ENCODE peak calls at places on chromosome 1, in nine cellular contexts. One of them, this sample, is unnamed.
A peak's percentile ranks its signal among the peaks of the same experiment; 100 is the strongest.

GRCh38 chr1:226610671-226611070 is 62.1 kb downstream of the STUM start:
- DNase-seq in GM13976: no peak
- DNase-seq in pancreas: no peak
- DNase-seq in stimulated activated CD4-positive, alpha-beta T cell treated with anti-CD3 and anti-CD28 coated beads, Interleukin-2, amount 100 ng/mL, for 24 hours: no peak
- DNase-seq in HT-29: no peak
- DNase-seq in esophagus squamous epithelium: no peak
- DNase-seq in NCI-H345: no peak
- DNase-seq in LNCaP clone FGC: no peak
- DNase-seq in stimulated activated CD8-positive, alpha-beta memory T cell treated with anti-CD3 and anti-CD28 coated beads, Interleukin-7, amount 100 ng/mL, for 1 hour: no peak
- DNase-seq in this sample: no peak

GRCh38 chr1:7621334-7622219 is 149.5 kb upstream of the VAMP3 start:
- DNase-seq in stimulated activated CD8-positive, alpha-beta memory T cell treated with anti-CD3 and anti-CD28 coated beads, Interleukin-7, amount 100 ng/mL, for 1 hour: no peak
- DNase-seq in HT-29: no peak
- DNase-seq in NCI-H345: no peak
- DNase-seq in esophagus squamous epithelium: no peak
- DNase-seq in GM13976: no peak
- DNase-seq in LNCaP clone FGC: no peak
- DNase-seq in stimulated activated CD4-positive, alpha-beta T cell treated with anti-CD3 and anti-CD28 coated beads, Interleukin-2, amount 100 ng/mL, for 24 hours: no peak
- DNase-seq in pancreas: no peak
- DNase-seq in this sample: no peak

GRCh38 chr1:216600730-216601426 is 122.4 kb downstream of the ESRRG start:
- DNase-seq in stimulated activated CD8-positive, alpha-beta memory T cell treated with anti-CD3 and anti-CD28 coated beads, Interleukin-7, amount 100 ng/mL, for 1 hour: no peak
- DNase-seq in LNCaP clone FGC: peak; percentile 33
- DNase-seq in esophagus squamous epithelium: peak; percentile 1
- DNase-seq in stimulated activated CD4-positive, alpha-beta T cell treated with anti-CD3 and anti-CD28 coated beads, Interleukin-2, amount 100 ng/mL, for 24 hours: no peak
- DNase-seq in pancreas: peak; percentile 60
- DNase-seq in HT-29: peak; percentile 45
- DNase-seq in GM13976: peak; percentile 48
- DNase-seq in NCI-H345: peak; percentile 83
- DNase-seq in this sample: peak; percentile 78

GRCh38 chr1:63893976-63894375 is 120.2 kb downstream of the ROR1 start:
- DNase-seq in esophagus squamous epithelium: no peak
- DNase-seq in stimulated activated CD4-positive, alpha-beta T cell treated with anti-CD3 and anti-CD28 coated beads, Interleukin-2, amount 100 ng/mL, for 24 hours: no peak
- DNase-seq in HT-29: no peak
- DNase-seq in GM13976: no peak
- DNase-seq in stimulated activated CD8-positive, alpha-beta memory T cell treated with anti-CD3 and anti-CD28 coated beads, Interleukin-7, amount 100 ng/mL, for 1 hour: no peak
- DNase-seq in pancreas: no peak
- DNase-seq in LNCaP clone FGC: no peak
- DNase-seq in NCI-H345: no peak
- DNase-seq in this sample: no peak

GRCh38 chr1:93874025-93874651 is 4.9 kb downstream of the DNTTIP2 start:
- DNase-seq in GM13976: no peak
- DNase-seq in HT-29: peak; percentile 36
- DNase-seq in stimulated activated CD4-positive, alpha-beta T cell treated with anti-CD3 and anti-CD28 coated beads, Interleukin-2, amount 100 ng/mL, for 24 hours: no peak
- DNase-seq in NCI-H345: peak; percentile 3
- DNase-seq in pancreas: no peak
- DNase-seq in stimulated activated CD8-positive, alpha-beta memory T cell treated with anti-CD3 and anti-CD28 coated beads, Interleukin-7, amount 100 ng/mL, for 1 hour: no peak
- DNase-seq in esophagus squamous epithelium: no peak
- DNase-seq in LNCaP clone FGC: no peak
- DNase-seq in this sample: no peak

GRCh38 chr1:53470584-53470983 is 11.4 kb downstream of the DMRTB1 start:
- DNase-seq in stimulated activated CD8-positive, alpha-beta memory T cell treated with anti-CD3 and anti-CD28 coated beads, Interleukin-7, amount 100 ng/mL, for 1 hour: no peak
- DNase-seq in pancreas: no peak
- DNase-seq in esophagus squamous epithelium: no peak
- DNase-seq in NCI-H345: no peak
- DNase-seq in stimulated activated CD4-positive, alpha-beta T cell treated with anti-CD3 and anti-CD28 coated beads, Interleukin-2, amount 100 ng/mL, for 24 hours: no peak
- DNase-seq in GM13976: no peak
- DNase-seq in LNCaP clone FGC: no peak
- DNase-seq in HT-29: no peak
- DNase-seq in this sample: no peak

GRCh38 chr1:172733815-172734214 is 74.9 kb downstream of the FASLG start:
- DNase-seq in esophagus squamous epithelium: no peak
- DNase-seq in stimulated activated CD4-positive, alpha-beta T cell treated with anti-CD3 and anti-CD28 coated beads, Interleukin-2, amount 100 ng/mL, for 24 hours: no peak
- DNase-seq in LNCaP clone FGC: no peak
- DNase-seq in pancreas: no peak
- DNase-seq in GM13976: no peak
- DNase-seq in stimulated activated CD8-positive, alpha-beta memory T cell treated with anti-CD3 and anti-CD28 coated beads, Interleukin-7, amount 100 ng/mL, for 1 hour: no peak
- DNase-seq in NCI-H345: no peak
- DNase-seq in HT-29: no peak
- DNase-seq in this sample: no peak

GRCh38 chr1:26838474-26839338 is 12.2 kb downstream of the ZDHHC18 start:
- DNase-seq in stimulated activated CD4-positive, alpha-beta T cell treated with anti-CD3 and anti-CD28 coated beads, Interleukin-2, amount 100 ng/mL, for 24 hours: peak; percentile 60
- DNase-seq in stimulated activated CD8-positive, alpha-beta memory T cell treated with anti-CD3 and anti-CD28 coated beads, Interleukin-7, amount 100 ng/mL, for 1 hour: no peak
- DNase-seq in pancreas: no peak
- DNase-seq in LNCaP clone FGC: no peak
- DNase-seq in GM13976: peak; percentile 85
- DNase-seq in HT-29: no peak
- DNase-seq in esophagus squamous epithelium: no peak
- DNase-seq in NCI-H345: no peak
- DNase-seq in this sample: no peak

GRCh38 chr1:44557756-44558155 is 116.5 kb downstream of the TMEM53 start:
- DNase-seq in esophagus squamous epithelium: no peak
- DNase-seq in HT-29: no peak
- DNase-seq in NCI-H345: no peak
- DNase-seq in GM13976: no peak
- DNase-seq in stimulated activated CD8-positive, alpha-beta memory T cell treated with anti-CD3 and anti-CD28 coated beads, Interleukin-7, amount 100 ng/mL, for 1 hour: no peak
- DNase-seq in stimulated activated CD4-positive, alpha-beta T cell treated with anti-CD3 and anti-CD28 coated beads, Interleukin-2, amount 100 ng/mL, for 24 hours: no peak
- DNase-seq in LNCaP clone FGC: no peak
- DNase-seq in pancreas: no peak
- DNase-seq in this sample: no peak

GRCh38 chr1:155134858-155135415 is 715 bp upstream of the SLC50A1 start:
- DNase-seq in HT-29: peak; percentile 96
- DNase-seq in LNCaP clone FGC: peak; percentile 79
- DNase-seq in GM13976: no peak
- DNase-seq in stimulated activated CD8-positive, alpha-beta memory T cell treated with anti-CD3 and anti-CD28 coated beads, Interleukin-7, amount 100 ng/mL, for 1 hour: no peak
- DNase-seq in esophagus squamous epithelium: peak; percentile 52
- DNase-seq in NCI-H345: peak; percentile 80
- DNase-seq in stimulated activated CD4-positive, alpha-beta T cell treated with anti-CD3 and anti-CD28 coated beads, Interleukin-2, amount 100 ng/mL, for 24 hours: peak; percentile 88
- DNase-seq in pancreas: peak; percentile 93
- DNase-seq in this sample: peak; percentile 94